ENCODE peak calls at places on chromosomes 16 and 17, in nine cellular contexts. T is stimulated activated CD4-positive, alpha-beta T cell treated with anti-CD3 and anti-CD28 coated beads, Interleukin-1b, Interleukin-23, amount 100 ng/mL, for 1 hour; H is M059J; L is RWPE1; I is effector CD4-positive, alpha-beta T cell; M is small intestine; F is stimulated activated naive CD4-positive, alpha-beta T cell; O is upper lobe of right lung; C is stimulated activated CD8-positive, alpha-beta memory T cell treated with anti-CD3 and anti-CD28 coated beads, Interleukin-4, amount 100 ng/mL, for 24 hours. R is an unnamed sample.

GRCh38 chr17:64096037-64096436 is 33.9 kb downstream of the ERN1 start:
- DNase-seq in T (no peak), H (no peak), L (no peak), I (no peak), M (no peak), F (no peak), O (no peak), C (no peak), R (no peak)

GRCh38 chr16:72974142-72974769 is 73.7 kb downstream of the ZFHX3 start:
- DNase-seq in T (no peak), H (no peak), L (no peak), I (no peak), M (peak), F (no peak), O (no peak), C (no peak), R (no peak)

GRCh38 chr17:43651621-43652480 is 9.9 kb downstream of the MEOX1 start:
- DNase-seq in T (no peak), H (no peak), L (no peak), I (no peak), M (no peak), F (no peak), O (no peak), C (no peak), R (no peak)

GRCh38 chr16:13529193-13529982 is 390.6 kb upstream of the ERCC4 start:
- DNase-seq in T (no peak), H (no peak), L (no peak), I (no peak), M (no peak), F (no peak), O (no peak), C (no peak), R (no peak)

GRCh38 chr17:34397265-34397664 is 34.2 kb upstream of the CCL1 start:
- DNase-seq in T (no peak), H (no peak), L (no peak), I (no peak), M (no peak), F (no peak), O (no peak), C (no peak), R (no peak)

GRCh38 chr16:24950275-24950674 is 64.9 kb downstream of the ARHGAP17 start:
- DNase-seq in T (no peak), H (peak), L (no peak), I (no peak), M (peak), F (no peak), O (no peak), C (no peak), R (no peak)

GRCh38 chr17:34252138-34252889 is 2.8 kb upstream of the CCL2 start:
- DNase-seq in T (no peak), H (peak), L (peak), I (no peak), M (peak), F (no peak), O (peak), C (no peak), R (no peak)

GRCh38 chr17:28350271-28350670 is 7.1 kb downstream of the POLDIP2 start:
- DNase-seq in T (no peak), H (no peak), L (no peak), I (no peak), M (no peak), F (no peak), O (peak), C (no peak), R (no peak)

GRCh38 chr16:82510041-82510440 is 116.7 kb upstream of the CDH13 start:
- DNase-seq in T (no peak), H (no peak), L (no peak), I (no peak), M (no peak), F (no peak), O (no peak), C (no peak), R (no peak)

GRCh38 chr16:24966599-24966998 is 48.6 kb downstream of the ARHGAP17 start:
- DNase-seq in T (no peak), H (no peak), L (no peak), I (no peak), M (peak), F (no peak), O (no peak), C (no peak), R (no peak)

GRCh38 chr16:28537964-28538732 is 626 bp downstream of the NUPR1 start:
- DNase-seq in T (no peak), H (no peak), L (no peak), I (no peak), M (no peak), F (no peak), O (peak), C (no peak), R (no peak)

GRCh38 chr16:22161999-22162657 is at the start of gene SDR42E2:
- DNase-seq in T (peak), H (no peak), L (peak), I (peak), M (peak), F (peak), O (peak), C (peak), R (peak)

GRCh38 chr17:64155751-64156544 is 26.0 kb upstream of the ERN1 start:
- DNase-seq in T (no peak), H (no peak), L (no peak), I (no peak), M (no peak), F (no peak), O (no peak), C (no peak), R (no peak)

GRCh38 chr16:78230832-78231231 is 131.4 kb downstream of the WWOX start:
- DNase-seq in T (no peak), H (peak), L (peak), I (no peak), M (peak), F (no peak), O (no peak), C (no peak), R (no peak)

GRCh38 chr17:60599220-60599619 is 773 bp upstream of the PPM1D start:
- DNase-seq in T (no peak), H (no peak), L (no peak), I (no peak), M (no peak), F (no peak), O (no peak), C (no peak), R (no peak)

GRCh38 chr16:3004781-3005284 is 7.9 kb upstream of the CLDN9 start:
- DNase-seq in T (no peak), H (no peak), L (no peak), I (no peak), M (peak), F (no peak), O (peak), C (no peak), R (no peak)

GRCh38 chr16:67946966-67947558 is 3.1 kb upstream of the LCAT start:
- DNase-seq in T (no peak), H (no peak), L (no peak), I (no peak), M (no peak), F (no peak), O (no peak), C (no peak), R (no peak)

GRCh38 chr16:67466581-67466980 is 14.4 kb downstream of the ATP6V0D1 start:
- DNase-seq in T (no peak), H (no peak), L (no peak), I (no peak), M (no peak), F (no peak), O (no peak), C (no peak), R (no peak)

GRCh38 chr17:74605361-74605760 is 13.3 kb upstream of the CD300LD start:
- DNase-seq in T (no peak), H (peak), L (peak), I (no peak), M (no peak), F (no peak), O (no peak), C (no peak), R (no peak)

GRCh38 chr16:83742520-83742919 is 65.3 kb upstream of the HSBP1 start:
- DNase-seq in T (no peak), H (no peak), L (no peak), I (no peak), M (no peak), F (no peak), O (no peak), C (no peak), R (no peak)

GRCh38 chr17:47810200-47810821 is 11.3 kb downstream of the OSBPL7 start:
- DNase-seq in T (no peak), H (peak), L (peak), I (no peak), M (peak), F (no peak), O (peak), C (no peak), R (no peak)

GRCh38 chr17:77526728-77527355 is 386.1 kb downstream of the SEC14L1 start:
- DNase-seq in T (no peak), H (peak), L (no peak), I (no peak), M (no peak), F (no peak), O (peak), C (no peak), R (no peak)

GRCh38 chr16:54055864-54056263 is 230.7 kb downstream of the IRX3 start:
- DNase-seq in T (no peak), H (peak), L (no peak), I (no peak), M (no peak), F (no peak), O (no peak), C (no peak), R (no peak)

GRCh38 chr17:69448431-69449102 is 34.1 kb downstream of the MAP2K6 start:
- DNase-seq in T (no peak), H (no peak), L (no peak), I (no peak), M (peak), F (no peak), O (no peak), C (no peak), R (no peak)

GRCh38 chr17:83181991-83182619 is 102.7 kb downstream of the METRNL start:
- DNase-seq in T (no peak), H (no peak), L (no peak), I (no peak), M (no peak), F (no peak), O (no peak), C (no peak), R (no peak)

GRCh38 chr17:7843536-7844291 is 9.7 kb downstream of the KDM6B start:
- DNase-seq in T (peak), H (peak), L (peak), I (peak), M (peak), F (peak), O (peak), C (peak), R (peak)

GRCh38 chr16:52561910-52562741 is 15.2 kb upstream of the TOX3 start:
- DNase-seq in T (no peak), H (no peak), L (no peak), I (no peak), M (peak), F (no peak), O (no peak), C (no peak), R (no peak)

GRCh38 chr16:56860226-56861020 is 4.6 kb upstream of the SLC12A3 start:
- DNase-seq in T (no peak), H (peak), L (no peak), I (no peak), M (peak), F (no peak), O (no peak), C (no peak), R (no peak)

GRCh38 chr16:1548727-1549126 is 15.3 kb downstream of the TMEM204 start:
- DNase-seq in T (no peak), H (no peak), L (peak), I (no peak), M (no peak), F (no peak), O (no peak), C (no peak), R (no peak)

GRCh38 chr16:82936941-82937551 is 310.3 kb downstream of the CDH13 start:
- DNase-seq in T (no peak), H (peak), L (peak), I (no peak), M (no peak), F (no peak), O (no peak), C (no peak), R (no peak)

GRCh38 chr17:8312726-8313600 is 2.9 kb downstream of the ARHGEF15 start:
- DNase-seq in T (no peak), H (no peak), L (no peak), I (no peak), M (no peak), F (no peak), O (no peak), C (no peak), R (no peak)

GRCh38 chr17:29825604-29826003 is 104.4 kb downstream of the SSH2 start:
- DNase-seq in T (no peak), H (no peak), L (no peak), I (no peak), M (peak), F (no peak), O (no peak), C (no peak), R (no peak)

GRCh38 chr17:80960037-80960796 is 31.4 kb upstream of the CHMP6 start:
- DNase-seq in T (no peak), H (no peak), L (no peak), I (no peak), M (no peak), F (no peak), O (no peak), C (no peak), R (no peak)

GRCh38 chr17:32449963-32450362 is 5.7 kb downstream of the PSMD11 start:
- DNase-seq in T (no peak), H (no peak), L (no peak), I (no peak), M (no peak), F (no peak), O (no peak), C (no peak), R (no peak)

GRCh38 chr16:26019406-26019805 is 327.6 kb downstream of the HS3ST4 start:
- DNase-seq in T (no peak), H (no peak), L (no peak), I (no peak), M (no peak), F (no peak), O (no peak), C (no peak), R (no peak)

GRCh38 chr16:1839554-1839953 is 12.5 kb downstream of the FAHD1 start:
- DNase-seq in T (no peak), H (no peak), L (no peak), I (no peak), M (no peak), F (no peak), O (no peak), C (no peak), R (no peak)

GRCh38 chr17:27471321-27472269 is 15.3 kb downstream of the KSR1 start:
- DNase-seq in T (peak), H (peak), L (peak), I (peak), M (no peak), F (no peak), O (peak), C (peak), R (peak)